ENCODE peak calls at places on chromosome 6, in nine cellular contexts. T, N, G, H, R, F, M, C and Y are unnamed samples.

GRCh38 chr6:100549406-100550167 is 84.9 kb upstream of the SIM1 start:
- DNase-seq in G (no peak), R (no peak), M (no peak), N (peak), H (no peak), C (peak), F (no peak), T (peak), Y (no peak)

GRCh38 chr6:117306227-117306784 is 40.9 kb downstream of the VGLL2 start:
- DNase-seq in F (no peak), M (no peak), R (no peak), T (no peak), C (no peak), G (no peak), H (no peak), N (no peak), Y (no peak)

GRCh38 chr6:39804666-39805065 is 12.5 kb downstream of the DAAM2 start:
- DNase-seq in F (no peak), G (no peak), H (no peak), C (no peak), T (peak), N (peak), M (peak), R (no peak), Y (no peak)

GRCh38 chr6:79170915-79171314 is 63.6 kb downstream of the HMGN3 start:
- DNase-seq in N (no peak), G (no peak), C (no peak), R (peak), F (no peak), T (no peak), H (no peak), M (peak), Y (no peak)

GRCh38 chr6:164741938-164742451 is 567.4 kb downstream of the C6orf118 start:
- DNase-seq in C (no peak), R (no peak), T (no peak), M (no peak), F (no peak), N (no peak), G (no peak), H (no peak), Y (no peak)

GRCh38 chr6:160955508-160956295 is 35.9 kb upstream of the MAP3K4 start:
- DNase-seq in N (no peak), G (no peak), R (no peak), T (no peak), H (no peak), C (no peak), M (no peak), F (no peak), Y (no peak)

GRCh38 chr6:122007366-122007765 is 392.1 kb upstream of the HSF2 start:
- DNase-seq in M (no peak), R (no peak), H (no peak), F (no peak), T (no peak), C (no peak), N (peak), G (no peak), Y (no peak)

GRCh38 chr6:123715243-123715863 is 78.6 kb upstream of the TRDN start:
- DNase-seq in N (peak), M (no peak), G (no peak), R (peak), C (no peak), H (no peak), F (peak), T (peak), Y (peak)

GRCh38 chr6:134106702-134107101 is 54.3 kb upstream of the SLC2A12 start:
- DNase-seq in M (no peak), F (no peak), C (no peak), G (no peak), N (no peak), R (no peak), H (no peak), T (no peak), Y (no peak)

GRCh38 chr6:71388068-71388744 is 99.6 kb downstream of the OGFRL1 start:
- DNase-seq in T (peak), G (no peak), C (no peak), H (no peak), N (no peak), M (no peak), F (no peak), R (no peak), Y (no peak)

GRCh38 chr6:33578588-33579011 is 1.5 kb downstream of the BAK1 start:
- DNase-seq in T (no peak), C (no peak), F (peak), M (no peak), R (no peak), G (peak), N (no peak), H (no peak), Y (no peak)

GRCh38 chr6:151180321-151180720 is 59.4 kb upstream of the AKAP12 start:
- DNase-seq in G (no peak), M (no peak), F (no peak), T (no peak), R (no peak), C (no peak), H (no peak), N (no peak), Y (no peak)

GRCh38 chr6:79065232-79065631 is 12.8 kb downstream of the PHIP start:
- DNase-seq in C (no peak), F (no peak), M (no peak), G (no peak), N (no peak), H (no peak), T (no peak), R (no peak), Y (no peak)

GRCh38 chr6:76026101-76026500 is 46.4 kb downstream of the IMPG1 start:
- DNase-seq in G (no peak), T (no peak), C (no peak), M (no peak), F (no peak), H (no peak), R (no peak), N (no peak), Y (no peak)

GRCh38 chr6:11042750-11043551 is 1.2 kb downstream of the ELOVL2 start:
- DNase-seq in N (no peak), M (no peak), G (no peak), R (no peak), F (peak), H (no peak), C (no peak), T (no peak), Y (peak)

GRCh38 chr6:153193176-153193885 is 62.2 kb upstream of the RGS17 start:
- DNase-seq in F (no peak), M (no peak), C (no peak), G (no peak), N (no peak), H (no peak), T (no peak), R (no peak), Y (no peak)

GRCh38 chr6:136491674-136492235 is 58.5 kb downstream of the MAP7 start:
- DNase-seq in H (no peak), F (no peak), G (no peak), N (no peak), M (no peak), C (no peak), R (no peak), T (no peak), Y (no peak)

GRCh38 chr6:12288211-12288618 is 1.9 kb upstream of the EDN1 start:
- DNase-seq in F (peak), R (no peak), N (no peak), M (no peak), T (no peak), H (no peak), G (no peak), C (no peak), Y (no peak)

GRCh38 chr6:131027326-131027725 is 35.7 kb downstream of the EPB41L2 start:
- DNase-seq in M (no peak), H (no peak), N (no peak), F (no peak), R (no peak), C (no peak), G (no peak), T (no peak), Y (no peak)

GRCh38 chr6:113636357-113636824 is 220.8 kb upstream of the MARCKS start:
- DNase-seq in F (no peak), R (no peak), T (peak), G (no peak), H (no peak), N (peak), M (no peak), C (no peak), Y (no peak)

GRCh38 chr6:158752613-158753012 is 66.6 kb downstream of the EZR start:
- DNase-seq in H (peak), F (no peak), C (no peak), R (peak), G (no peak), N (peak), T (no peak), M (peak), Y (peak)

GRCh38 chr6:77180367-77180766 is 282.9 kb downstream of the HTR1B start:
- DNase-seq in R (no peak), G (no peak), N (peak), M (peak), F (no peak), C (no peak), T (peak), H (no peak), Y (no peak)

GRCh38 chr6:41040101-41040910 is 1.3 kb upstream of the UNC5CL start:
- DNase-seq in M (no peak), R (no peak), N (peak), C (no peak), H (no peak), T (peak), G (no peak), F (no peak), Y (no peak)

GRCh38 chr6:446418-447366 is 55.1 kb downstream of the IRF4 start:
- DNase-seq in M (no peak), F (peak), N (no peak), G (peak), C (no peak), T (no peak), H (no peak), R (no peak), Y (no peak)

GRCh38 chr6:30787954-30788353 is 43.6 kb upstream of the IER3 start:
- DNase-seq in T (peak), G (no peak), N (peak), F (no peak), M (no peak), C (no peak), H (no peak), R (no peak), Y (no peak)